ENCODE peak calls at places on chromosomes 6 and 20, in six cellular contexts. One of them, this sample, is unnamed.

GRCh38 chr6:75230484-75231325 is 12.9 kb downstream of the COX7A2 start:
- DNase-seq in non-pigmented ciliary epithelial cell: no peak
- DNase-seq in HT1080: peak; percentile 45
- DNase-seq in NCI-H226: peak; percentile 50
- DNase-seq in activated CD8-positive, alpha-beta memory T cell treated with anti-CD3 and anti-CD28 coated beads for 4 hours: no peak
- DNase-seq in upper lobe of right lung: no peak
- DNase-seq in this sample: peak; percentile 36

GRCh38 chr20:10580700-10581099 is 93.1 kb downstream of the JAG1 start:
- DNase-seq in non-pigmented ciliary epithelial cell: no peak
- DNase-seq in HT1080: no peak
- DNase-seq in NCI-H226: no peak
- DNase-seq in activated CD8-positive, alpha-beta memory T cell treated with anti-CD3 and anti-CD28 coated beads for 4 hours: no peak
- DNase-seq in upper lobe of right lung: no peak
- DNase-seq in this sample: no peak

GRCh38 chr6:137451926-137452325 is 42.3 kb downstream of the OLIG3 start:
- DNase-seq in non-pigmented ciliary epithelial cell: peak; percentile 14
- DNase-seq in HT1080: no peak
- DNase-seq in NCI-H226: no peak
- DNase-seq in activated CD8-positive, alpha-beta memory T cell treated with anti-CD3 and anti-CD28 coated beads for 4 hours: no peak
- DNase-seq in upper lobe of right lung: no peak
- DNase-seq in this sample: no peak

GRCh38 chr6:142246960-142247359 is 54.8 kb upstream of the ADGRG6 start:
- DNase-seq in non-pigmented ciliary epithelial cell: no peak
- DNase-seq in HT1080: no peak
- DNase-seq in NCI-H226: no peak
- DNase-seq in activated CD8-positive, alpha-beta memory T cell treated with anti-CD3 and anti-CD28 coated beads for 4 hours: no peak
- DNase-seq in upper lobe of right lung: no peak
- DNase-seq in this sample: no peak

GRCh38 chr6:103113416-103113815 is 1719.9 kb downstream of the GRIK2 start:
- DNase-seq in non-pigmented ciliary epithelial cell: no peak
- DNase-seq in HT1080: no peak
- DNase-seq in NCI-H226: no peak
- DNase-seq in activated CD8-positive, alpha-beta memory T cell treated with anti-CD3 and anti-CD28 coated beads for 4 hours: no peak
- DNase-seq in upper lobe of right lung: no peak
- DNase-seq in this sample: no peak

GRCh38 chr6:112033824-112034223 is 20.1 kb upstream of the CCN6 start:
- DNase-seq in non-pigmented ciliary epithelial cell: no peak
- DNase-seq in HT1080: no peak
- DNase-seq in NCI-H226: no peak
- DNase-seq in activated CD8-positive, alpha-beta memory T cell treated with anti-CD3 and anti-CD28 coated beads for 4 hours: no peak
- DNase-seq in upper lobe of right lung: no peak
- DNase-seq in this sample: no peak

GRCh38 chr6:30691208-30691872 is 556 bp upstream of the NRM start:
- DNase-seq in non-pigmented ciliary epithelial cell: no peak
- DNase-seq in HT1080: no peak
- DNase-seq in NCI-H226: no peak
- DNase-seq in activated CD8-positive, alpha-beta memory T cell treated with anti-CD3 and anti-CD28 coated beads for 4 hours: no peak
- DNase-seq in upper lobe of right lung: no peak
- DNase-seq in this sample: no peak

GRCh38 chr6:122712093-122712863 is 67.2 kb upstream of the FABP7 start:
- DNase-seq in non-pigmented ciliary epithelial cell: no peak
- DNase-seq in HT1080: no peak
- DNase-seq in NCI-H226: no peak
- DNase-seq in activated CD8-positive, alpha-beta memory T cell treated with anti-CD3 and anti-CD28 coated beads for 4 hours: no peak
- DNase-seq in upper lobe of right lung: no peak
- DNase-seq in this sample: no peak

GRCh38 chr6:169851641-169852503 is 100.5 kb downstream of the ERMARD start:
- DNase-seq in non-pigmented ciliary epithelial cell: peak; percentile 54
- DNase-seq in HT1080: peak; percentile 88
- DNase-seq in NCI-H226: no peak
- DNase-seq in activated CD8-positive, alpha-beta memory T cell treated with anti-CD3 and anti-CD28 coated beads for 4 hours: no peak
- DNase-seq in upper lobe of right lung: peak; percentile 64
- DNase-seq in this sample: no peak

GRCh38 chr6:138028893-138029292 is 78.3 kb downstream of the PERP start:
- DNase-seq in non-pigmented ciliary epithelial cell: no peak
- DNase-seq in HT1080: no peak
- DNase-seq in NCI-H226: no peak
- DNase-seq in activated CD8-positive, alpha-beta memory T cell treated with anti-CD3 and anti-CD28 coated beads for 4 hours: no peak
- DNase-seq in upper lobe of right lung: no peak
- DNase-seq in this sample: no peak

GRCh38 chr20:23050847-23051627 is 1.6 kb upstream of the THBD start:
- DNase-seq in non-pigmented ciliary epithelial cell: peak; percentile 51
- DNase-seq in HT1080: peak; percentile 7
- DNase-seq in NCI-H226: peak; percentile 72
- DNase-seq in activated CD8-positive, alpha-beta memory T cell treated with anti-CD3 and anti-CD28 coated beads for 4 hours: no peak
- DNase-seq in upper lobe of right lung: peak; percentile 91
- DNase-seq in this sample: no peak

GRCh38 chr6:21451546-21452013 is 142.0 kb upstream of the SOX4 start:
- DNase-seq in non-pigmented ciliary epithelial cell: no peak
- DNase-seq in HT1080: no peak
- DNase-seq in NCI-H226: no peak
- DNase-seq in activated CD8-positive, alpha-beta memory T cell treated with anti-CD3 and anti-CD28 coated beads for 4 hours: no peak
- DNase-seq in upper lobe of right lung: no peak
- DNase-seq in this sample: no peak

GRCh38 chr6:41706876-41707564 is 28.4 kb downstream of the TFEB start:
- DNase-seq in non-pigmented ciliary epithelial cell: no peak
- DNase-seq in HT1080: no peak
- DNase-seq in NCI-H226: peak; percentile 45
- DNase-seq in activated CD8-positive, alpha-beta memory T cell treated with anti-CD3 and anti-CD28 coated beads for 4 hours: no peak
- DNase-seq in upper lobe of right lung: no peak
- DNase-seq in this sample: no peak

This sample was measured in SK-N-SH.